ENCODE peak calls at places on chromosome 7, in ten cellular contexts. U, E, P, D, N, B, V, J, K and O are unnamed samples.

GRCh38 chr7:55086413-55087201 is 67.8 kb downstream of the EGFR start:
- DNase-seq in U (no peak), E (peak), P (peak), D (no peak), N (peak), B (no peak), V (peak), J (no peak), K (no peak), O (peak)

GRCh38 chr7:120460928-120461327 is 188.0 kb downstream of the KCND2 start:
- DNase-seq in U (no peak), E (no peak), P (no peak), D (no peak), N (no peak), B (no peak), V (no peak), J (no peak), K (no peak), O (no peak)

GRCh38 chr7:84701524-84702306 is 485.1 kb downstream of the SEMA3D start:
- DNase-seq in U (no peak), E (peak), P (no peak), D (no peak), N (peak), B (no peak), V (peak), J (peak), K (no peak), O (peak)

GRCh38 chr7:152571031-152571430 is 104.9 kb downstream of the XRCC2 start:
- DNase-seq in U (no peak), E (no peak), P (no peak), D (no peak), N (no peak), B (no peak), V (no peak), J (peak), K (no peak), O (no peak)

GRCh38 chr7:134502463-134502862 is 24.9 kb upstream of the AKR1B10 start:
- DNase-seq in U (no peak), E (peak), P (no peak), D (peak), N (peak), B (no peak), V (peak), J (no peak), K (no peak), O (peak)

GRCh38 chr7:145053781-145054180 is 217.9 kb upstream of the TPK1 start:
- DNase-seq in U (no peak), E (no peak), P (no peak), D (no peak), N (no peak), B (no peak), V (no peak), J (no peak), K (no peak), O (no peak)

GRCh38 chr7:23237000-23237399 is 9.6 kb upstream of the GPNMB start:
- DNase-seq in U (no peak), E (no peak), P (no peak), D (no peak), N (no peak), B (no peak), V (no peak), J (no peak), K (no peak), O (no peak)

GRCh38 chr7:25856056-25856780 is 295.8 kb upstream of the NFE2L3 start:
- DNase-seq in U (peak), E (peak), P (no peak), D (no peak), N (peak), B (peak), V (no peak), J (peak), K (no peak), O (peak)

GRCh38 chr7:69615696-69616095 is 17.4 kb downstream of the AUTS2 start:
- DNase-seq in U (no peak), E (no peak), P (no peak), D (no peak), N (no peak), B (no peak), V (no peak), J (no peak), K (no peak), O (no peak)

GRCh38 chr7:131957338-131958025 is 401.1 kb upstream of the PODXL start:
- DNase-seq in U (peak), E (no peak), P (no peak), D (no peak), N (no peak), B (no peak), V (no peak), J (no peak), K (no peak), O (no peak)

GRCh38 chr7:84524714-84525694 is 330.4 kb upstream of the SEMA3A start:
- DNase-seq in U (no peak), E (peak), P (no peak), D (no peak), N (peak), B (no peak), V (peak), J (no peak), K (no peak), O (peak)

GRCh38 chr7:16801111-16801542 is 3.7 kb downstream of the AGR2 start:
- DNase-seq in U (peak), E (peak), P (peak), D (no peak), N (peak), B (peak), V (peak), J (no peak), K (no peak), O (peak)

GRCh38 chr7:5339949-5340348 is 57.2 kb downstream of the SLC29A4 start:
- DNase-seq in U (no peak), E (no peak), P (no peak), D (no peak), N (no peak), B (no peak), V (no peak), J (no peak), K (no peak), O (no peak)

GRCh38 chr7:119482209-119482608 is 790.8 kb upstream of the KCND2 start:
- DNase-seq in U (peak), E (no peak), P (peak), D (no peak), N (no peak), B (peak), V (peak), J (peak), K (no peak), O (peak)

GRCh38 chr7:99729501-99730261 is 5.3 kb downstream of the CYP3A7 start:
- DNase-seq in U (peak), E (no peak), P (no peak), D (no peak), N (peak), B (no peak), V (peak), J (no peak), K (no peak), O (peak)

GRCh38 chr7:418636-419280 is 100.9 kb downstream of the PDGFA start:
- DNase-seq in U (no peak), E (no peak), P (no peak), D (no peak), N (no peak), B (no peak), V (no peak), J (no peak), K (peak), O (no peak)

GRCh38 chr7:50793115-50793946 is 10.6 kb upstream of the GRB10 start:
- DNase-seq in U (peak), E (peak), P (no peak), D (peak), N (peak), B (peak), V (peak), J (peak), K (no peak), O (peak)

GRCh38 chr7:129969881-129970446 is 17.2 kb upstream of the UBE2H start:
- DNase-seq in U (peak), E (peak), P (no peak), D (no peak), N (peak), B (no peak), V (peak), J (no peak), K (no peak), O (peak)

GRCh38 chr7:157412021-157412443 is 75.2 kb downstream of the DNAJB6 start:
- DNase-seq in U (peak), E (peak), P (no peak), D (peak), N (peak), B (no peak), V (peak), J (no peak), K (no peak), O (peak)

GRCh38 chr7:4204530-4205165 is 477.4 kb upstream of the FOXK1 start:
- DNase-seq in U (no peak), E (no peak), P (no peak), D (peak), N (no peak), B (peak), V (no peak), J (no peak), K (no peak), O (no peak)

GRCh38 chr7:24905996-24906770 is 73.8 kb downstream of the OSBPL3 start:
- DNase-seq in U (peak), E (no peak), P (no peak), D (no peak), N (no peak), B (no peak), V (no peak), J (no peak), K (no peak), O (peak)

GRCh38 chr7:36448781-36449379 is 59.2 kb downstream of the ANLN start:
- DNase-seq in U (no peak), E (peak), P (no peak), D (no peak), N (no peak), B (no peak), V (peak), J (no peak), K (no peak), O (peak)

GRCh38 chr7:30276203-30276900 is 8.0 kb upstream of the ZNRF2 start:
- DNase-seq in U (peak), E (peak), P (peak), D (no peak), N (peak), B (peak), V (peak), J (peak), K (no peak), O (peak)

GRCh38 chr7:134375206-134375605 is 58.5 kb upstream of the SLC35B4 start:
- DNase-seq in U (no peak), E (no peak), P (no peak), D (no peak), N (no peak), B (no peak), V (no peak), J (no peak), K (no peak), O (no peak)

GRCh38 chr7:80428161-80429054 is 83.5 kb downstream of the GNAT3 start:
- DNase-seq in U (peak), E (peak), P (no peak), D (no peak), N (peak), B (peak), V (peak), J (no peak), K (peak), O (peak)

GRCh38 chr7:95527033-95527775 is 41.5 kb downstream of the ASB4 start:
- DNase-seq in U (peak), E (peak), P (peak), D (peak), N (peak), B (peak), V (peak), J (peak), K (no peak), O (peak)

GRCh38 chr7:11281953-11282352 is 308.3 kb downstream of the PHF14 start:
- DNase-seq in U (no peak), E (no peak), P (no peak), D (no peak), N (no peak), B (no peak), V (no peak), J (no peak), K (no peak), O (no peak)

DNA sequence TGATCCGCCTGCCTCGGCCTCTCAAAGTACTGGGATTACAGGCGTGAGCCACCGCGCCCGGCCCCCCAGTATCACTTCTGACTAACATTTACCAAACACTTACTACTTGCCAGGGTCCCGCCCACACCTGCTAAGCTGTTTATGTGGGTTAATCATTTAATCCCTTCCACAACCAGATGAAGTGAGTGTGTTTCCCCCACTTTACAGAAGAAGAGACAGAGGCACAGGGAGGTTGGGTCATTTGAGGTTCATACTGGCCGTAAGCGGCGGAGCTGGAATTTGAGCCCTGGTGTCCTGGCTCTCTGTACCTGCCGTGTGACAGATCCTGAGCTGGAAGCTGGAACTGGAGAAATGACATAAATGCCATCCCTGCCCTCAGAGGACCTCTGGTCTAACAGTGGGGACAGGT is 15.1 kb upstream of the VPS37D start:
- DNase-seq in U (no peak), E (no peak), P (no peak), D (no peak), N (no peak), B (no peak), V (no peak), J (no peak), K (no peak), O (no peak)
- TF ChIP-seq CTCF in U (no peak), E (no peak), P (no peak), D (no peak), N (no peak), B (no peak), V (no peak), J (no peak), K (no peak), O (no peak)

GRCh38 chr7:148084138-148084537 is 506.4 kb upstream of the C7orf33 start:
- DNase-seq in U (peak), E (peak), P (peak), D (no peak), N (peak), B (peak), V (peak), J (peak), K (peak), O (peak)
- TF ChIP-seq CTCF in U (peak), E (peak), P (peak), D (peak), N (peak), B (peak), V (peak), J (peak), K (peak), O (peak)

DNA sequence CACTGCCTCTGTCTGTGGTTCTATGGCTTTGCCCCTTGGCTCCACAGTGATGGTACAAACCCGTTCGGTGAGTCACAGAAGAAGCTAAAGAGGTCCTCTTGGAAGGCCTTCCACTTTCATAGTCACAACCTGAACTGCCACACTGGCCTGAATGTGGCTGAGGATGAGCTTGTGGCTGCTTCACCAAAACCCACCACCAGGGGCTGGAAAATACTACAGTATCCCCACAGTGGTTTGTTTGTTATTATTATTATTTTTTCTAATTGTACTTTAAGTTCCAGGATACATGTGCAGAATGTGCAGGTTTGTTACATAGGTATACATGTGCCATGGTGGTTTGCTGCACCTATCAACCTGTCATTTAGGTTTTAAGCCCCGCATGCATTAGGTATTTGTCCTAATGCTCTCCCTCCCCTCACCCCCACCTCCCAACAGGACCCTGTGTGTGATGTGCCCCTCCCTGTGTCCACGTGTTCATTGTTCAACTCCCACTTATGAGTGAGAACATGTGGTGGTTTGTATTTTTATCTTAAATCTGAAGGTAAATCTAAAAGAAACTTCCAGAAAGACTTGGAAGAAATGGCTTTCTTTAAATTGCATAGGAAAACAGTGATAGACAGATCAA is 160.8 kb upstream of the NPSR1 start:
- DNase-seq in U (peak), E (no peak), P (no peak), D (no peak), N (no peak), B (no peak), V (no peak), J (peak), K (no peak), O (peak)
- TF ChIP-seq CTCF in U (no peak), E (no peak), P (peak), D (no peak), N (peak), B (peak), V (peak), J (peak), K (peak), O (peak)

GRCh38 chr7:41693150-41693997 is 9.5 kb downstream of the INHBA start:
- DNase-seq in U (no peak), E (peak), P (no peak), D (no peak), N (no peak), B (no peak), V (peak), J (no peak), K (no peak), O (peak)
- TF ChIP-seq CTCF in U (no peak), E (peak), P (no peak), D (peak), N (peak), B (peak), V (peak), J (peak), K (peak), O (peak)

GRCh38 chr7:91425149-91425548 is 160.9 kb downstream of the FZD1 start:
- DNase-seq in U (no peak), E (no peak), P (no peak), D (no peak), N (no peak), B (peak), V (no peak), J (no peak), K (no peak), O (no peak)
- TF ChIP-seq CTCF in U (no peak), E (no peak), P (no peak), D (no peak), N (no peak), B (no peak), V (no peak), J (no peak), K (no peak), O (no peak)

GRCh38 chr7:106029941-106030340 is 66.9 kb downstream of the CDHR3 start:
- DNase-seq in U (no peak), E (no peak), P (no peak), D (no peak), N (no peak), B (no peak), V (no peak), J (no peak), K (no peak), O (no peak)
- TF ChIP-seq CTCF in U (no peak), E (no peak), P (peak), D (no peak), N (no peak), B (no peak), V (no peak), J (no peak), K (peak), O (peak)

DNA sequence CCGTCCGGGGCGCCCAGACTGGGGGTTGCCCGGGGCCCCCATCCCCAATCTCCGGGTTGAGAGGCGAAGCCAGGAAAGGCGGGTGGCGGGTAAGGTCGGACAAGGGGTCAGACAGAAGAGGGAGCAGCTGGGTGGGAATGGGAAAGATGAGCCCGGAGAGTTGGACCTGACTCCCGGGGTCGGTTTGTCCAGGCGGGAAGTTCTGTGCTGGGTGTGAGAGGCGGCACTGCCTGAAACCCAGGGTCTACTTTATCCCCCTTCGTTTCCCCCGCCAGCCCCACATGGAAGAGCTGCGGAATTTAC is 675 bp downstream of the SLC4A2 start:
- DNase-seq in U (peak), E (no peak), P (no peak), D (no peak), N (no peak), B (no peak), V (no peak), J (no peak), K (no peak), O (no peak)
- TF ChIP-seq CTCF in U (peak), E (no peak), P (peak), D (no peak), N (no peak), B (no peak), V (no peak), J (peak), K (no peak), O (no peak)